ENCODE peak calls at places on chromosomes 11 and 22, in four cellular contexts. G, F, Q and P are unnamed samples.

GRCh38 chr11:116167706-116168458 is 604.9 kb downstream of the BUD13 start:
- DNase-seq in G (no peak), F (no peak), Q (no peak), P (no peak)

GRCh38 chr11:9624448-9624847 is 39.4 kb upstream of the SWAP70 start:
- DNase-seq in G (no peak), F (no peak), Q (no peak), P (no peak)

GRCh38 chr22:44583076-44583760 is 85.2 kb upstream of the RTL6 start:
- DNase-seq in G (no peak), F (no peak), Q (no peak), P (no peak)

GRCh38 chr11:41273908-41274307 is 185.5 kb downstream of the LRRC4C start:
- DNase-seq in G (no peak), F (no peak), Q (no peak), P (no peak)

GRCh38 chr11:495537-495931 is 11.5 kb downstream of the RNH1 start:
- DNase-seq in G (no peak), F (no peak), Q (no peak), P (no peak)

GRCh38 chr22:49678137-49678841 is 149.4 kb downstream of the BRD1 start:
- DNase-seq in G (no peak), F (no peak), Q (no peak), P (no peak)

GRCh38 chr11:18939314-18939713 is at the start of gene MRGPRX1:
- DNase-seq in G (no peak), F (no peak), Q (no peak), P (no peak)

GRCh38 chr11:128927683-128928336 is 14.9 kb downstream of the TP53AIP1 start:
- DNase-seq in G (no peak), F (no peak), Q (no peak), P (no peak)

GRCh38 chr11:17602105-17603001 is 55.3 kb downstream of the OTOG start:
- DNase-seq in G (no peak), F (no peak), Q (no peak), P (no peak)

GRCh38 chr22:38549106-38549884 is 20.7 kb downstream of the DMC1 start:
- DNase-seq in G (no peak), F (peak; percentile 11), Q (peak; percentile 7), P (peak; percentile 61)

GRCh38 chr11:126317681-126318641 is 14.1 kb downstream of the DCPS start:
- DNase-seq in G (peak; percentile 78), F (peak; percentile 31), Q (no peak), P (no peak)

GRCh38 chr11:130580372-130580771 is 131.9 kb downstream of the ADAMTS15 start:
- DNase-seq in G (no peak), F (no peak), Q (no peak), P (peak; percentile 70)

GRCh38 chr22:46053563-46054090 is 76.7 kb upstream of the WNT7B start:
- DNase-seq in G (peak; percentile 78), F (peak; percentile 87), Q (peak; percentile 56), P (peak; percentile 79)

GRCh38 chr11:82902086-82902485 is 550 bp downstream of the DDIAS start:
- DNase-seq in G (no peak), F (no peak), Q (peak; percentile 42), P (peak; percentile 33)

GRCh38 chr22:23715811-23716355 is 25.1 kb downstream of the RGL4 start:
- DNase-seq in G (no peak), F (no peak), Q (no peak), P (no peak)
- H3K4me3 ChIP-seq in G (peak overlapping the region; percentile 98), F (no peak overlapping the region), Q (peak overlapping the region; percentile 79), P (peak overlapping the region; percentile 92)

DNA sequence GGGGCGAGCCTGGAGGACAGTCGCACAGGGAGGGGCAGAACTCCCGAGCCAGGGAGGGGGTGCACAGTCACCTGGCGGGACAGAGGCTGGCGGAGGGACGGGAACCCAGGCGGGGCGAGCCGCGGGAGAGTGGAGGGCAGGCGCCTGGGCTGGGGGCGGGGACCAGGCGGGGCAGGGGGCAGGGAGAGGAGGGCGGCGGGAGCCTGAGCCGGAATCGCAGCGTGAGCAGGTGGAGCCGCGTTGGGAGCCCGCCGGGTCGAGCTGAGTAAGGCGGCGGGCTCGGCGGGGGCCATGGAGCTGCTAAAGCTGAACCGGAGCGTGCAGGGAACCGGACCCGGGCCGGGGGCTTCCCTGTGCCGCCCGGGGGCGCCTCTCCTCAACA is at the start of gene CCKBR:
- DNase-seq in G (no peak), F (no peak), Q (no peak), P (no peak)
- H3K4me3 ChIP-seq in G (peak within 1 kb of the TSS; percentile 59), F (peak within 1 kb of the TSS; percentile 21), Q (no peak within 1 kb of the TSS), P (no peak within 1 kb of the TSS)

GRCh38 chr11:118605116-118605867 is 2.1 kb upstream of the PHLDB1 start:
- DNase-seq in G (peak; percentile 80), F (no peak), Q (no peak), P (no peak)

GRCh38 chr11:118602331-118602730 is 5.1 kb upstream of the PHLDB1 start:
- DNase-seq in G (peak; percentile 29), F (no peak), Q (no peak), P (no peak)

GRCh38 chr11:118606157-118606843 is 1.1 kb upstream of the PHLDB1 start:
- DNase-seq in G (no peak), F (no peak), Q (no peak), P (no peak)

GRCh38 chr11:118606844-118607228 is 579 bp upstream of the PHLDB1 start:
- DNase-seq in G (no peak), F (no peak), Q (no peak), P (no peak)

DNA sequence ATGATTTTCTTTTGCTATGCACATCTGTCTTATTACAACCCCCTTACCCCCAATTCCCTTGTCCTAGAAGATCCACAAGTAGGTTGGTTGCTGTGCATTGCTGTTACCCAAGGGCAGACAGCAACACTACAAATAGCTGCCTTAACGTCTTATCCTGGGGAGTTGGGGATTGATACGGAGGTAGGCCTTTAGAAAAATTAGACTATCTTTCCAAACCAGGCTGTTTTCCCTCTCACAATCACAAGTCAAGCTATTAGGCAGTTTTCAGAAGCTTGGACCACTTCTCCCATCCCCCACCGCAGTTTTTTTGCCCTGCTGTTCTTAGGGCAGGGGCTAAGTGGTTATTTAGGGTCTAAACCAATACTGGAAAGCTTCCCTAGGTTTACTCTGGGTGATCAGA is 2.8 kb upstream of the PHLDB1 start:
- DNase-seq in G (no peak), F (no peak), Q (no peak), P (no peak)
- H3K4me3 ChIP-seq in G (no peak overlapping the region), F (no peak overlapping the region), Q (no peak overlapping the region), P (no peak overlapping the region)

DNA sequence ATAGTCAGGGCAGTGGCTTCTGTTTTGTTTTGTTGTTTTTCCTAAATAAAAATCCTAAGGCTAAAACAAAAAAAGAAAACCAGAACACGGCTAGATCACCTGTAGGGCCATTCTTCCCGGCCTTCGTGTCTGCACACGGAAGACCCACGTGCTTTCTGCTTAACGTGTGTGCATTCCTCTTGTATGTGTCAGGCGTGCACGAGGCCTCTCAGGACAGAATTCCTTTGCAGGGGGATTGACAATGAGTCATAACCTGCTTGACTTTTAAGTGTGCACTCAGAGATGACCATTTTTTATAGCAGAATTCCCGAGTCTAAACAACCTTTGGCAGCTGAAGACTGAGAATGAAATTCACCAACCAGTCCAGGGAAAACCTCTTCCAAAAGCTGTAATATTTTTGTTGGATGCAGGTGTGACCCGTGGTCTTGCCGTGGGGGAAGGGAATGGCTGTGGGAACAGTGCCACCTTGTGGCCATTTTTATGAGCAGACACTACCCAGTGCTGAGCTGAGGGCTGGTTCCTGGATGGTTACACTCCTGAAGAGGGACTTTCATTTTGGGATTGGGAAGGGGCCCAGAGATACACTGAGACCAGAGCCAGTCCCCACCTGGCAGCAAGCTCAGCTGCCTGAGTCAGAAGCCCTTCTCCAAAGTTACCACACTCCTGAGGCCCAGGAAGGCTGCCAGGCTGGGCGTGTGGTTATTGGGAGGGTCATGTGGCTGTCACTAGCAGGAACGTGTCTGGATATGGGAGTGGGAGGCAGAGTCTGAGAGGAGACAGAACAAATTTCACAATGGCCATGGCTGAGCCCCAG is 35.7 kb upstream of the DKK3 start:
- DNase-seq in G (peak; percentile 90), F (peak; percentile 84), Q (peak; percentile 64), P (peak; percentile 89)
- H3K4me3 ChIP-seq in G (peak overlapping the region; percentile 5), F (no peak overlapping the region), Q (no peak overlapping the region), P (peak overlapping the region; percentile 16)

DNA sequence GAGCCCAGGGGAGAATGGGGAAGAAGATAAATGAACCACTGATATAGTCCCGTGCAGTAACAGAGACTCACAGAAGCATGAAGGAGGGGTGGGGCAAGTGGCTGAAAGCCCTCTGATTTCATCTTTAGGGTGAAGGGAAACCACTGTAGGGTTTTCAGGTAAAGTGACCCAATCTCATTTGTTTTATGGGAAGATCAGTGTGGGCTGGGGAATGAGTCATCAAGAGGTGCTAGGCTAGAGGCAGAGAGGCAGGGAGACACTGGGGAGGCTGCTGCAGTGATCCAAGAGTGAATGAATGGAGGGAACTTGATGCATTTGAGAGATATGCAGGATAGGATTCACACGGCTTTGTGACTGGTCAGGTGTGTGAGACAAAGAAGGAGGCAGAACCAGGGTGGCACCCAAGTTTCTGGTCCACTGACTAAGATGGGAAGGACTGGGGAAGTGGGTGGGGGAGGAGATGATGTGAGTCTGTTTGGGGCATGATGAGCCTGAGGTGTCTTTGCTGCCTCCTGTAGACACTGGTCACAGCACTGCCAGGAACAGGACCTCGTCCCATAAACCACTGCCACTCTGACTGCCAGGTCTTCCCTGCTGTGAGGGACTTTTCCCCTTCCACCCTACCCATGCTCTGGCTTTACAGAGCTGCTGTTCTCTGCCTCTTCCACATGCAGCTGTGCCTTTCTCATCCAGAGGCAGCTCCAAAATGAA is 239.0 kb downstream of the TENM4 start:
- DNase-seq in G (no peak), F (no peak), Q (no peak), P (no peak)
- H3K4me3 ChIP-seq in G (no peak overlapping the region), F (no peak overlapping the region), Q (no peak overlapping the region), P (no peak overlapping the region)

DNA sequence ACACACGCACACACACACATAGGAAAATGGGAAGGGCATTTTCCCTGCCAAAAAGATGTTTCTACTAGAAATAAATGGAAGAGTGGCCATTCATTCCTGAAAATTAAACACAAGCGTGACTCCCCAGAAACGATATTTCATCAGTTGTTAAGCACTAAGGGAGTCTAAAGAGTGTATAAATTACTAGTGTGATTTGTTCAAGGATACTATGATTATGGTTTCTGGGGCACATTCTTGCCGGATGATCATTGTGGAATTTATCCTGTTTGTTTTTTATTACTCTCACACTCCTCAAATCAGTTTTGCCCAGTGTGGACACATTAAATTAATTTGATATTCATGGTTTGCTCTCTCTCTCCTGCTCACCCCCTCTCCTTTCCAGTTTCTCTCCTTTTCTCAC is 16.4 kb upstream of the AMOTL1 start:
- DNase-seq in G (no peak), F (no peak), Q (no peak), P (no peak)
- H3K4me3 ChIP-seq in G (no peak overlapping the region), F (no peak overlapping the region), Q (no peak overlapping the region), P (no peak overlapping the region)